ENCODE peak calls at places on chromosomes 7 and 10, in six cellular contexts. F, V, N, S, X and G are unnamed samples. For H3K9me3, the result is how much of the 10 kb centered on the place peaks cover.

GRCh38 chr7:98569606-98570337 is 47.3 kb upstream of the NPTX2 start:
- DNase-seq in X (no peak), F (no peak), S (no peak), N (no peak), V (no peak), G (no peak)

GRCh38 chr7:4830176-4830575 is 31.7 kb downstream of the PAPOLB start:
- DNase-seq in V (peak), N (peak), X (peak), S (peak), F (peak), G (peak)

GRCh38 chr10:58755688-58756087 is 243.0 kb downstream of the BICC1 start:
- DNase-seq in V (no peak), X (peak), N (no peak), F (peak), S (no peak), G (peak)

GRCh38 chr10:70125918-70126590 is 6.6 kb downstream of the AIFM2 start:
- DNase-seq in S (no peak), N (no peak), X (no peak), F (no peak), V (no peak), G (no peak)

GRCh38 chr7:89049043-89049442 is 253.5 kb upstream of the TEX47 start:
- DNase-seq in N (no peak), V (no peak), X (no peak), S (no peak), F (no peak), G (no peak)

GRCh38 chr7:27367179-27367929 is 124.8 kb downstream of the EVX1 start:
- DNase-seq in F (no peak), X (no peak), S (no peak), V (no peak), N (no peak), G (no peak)

GRCh38 chr10:119207713-119208552 is 562 bp downstream of the GRK5 start:
- DNase-seq in X (peak), F (peak), S (peak), N (peak), V (no peak), G (peak)

GRCh38 chr10:69403519-69403918 is 13.2 kb downstream of the TACR2 start:
- DNase-seq in F (no peak), V (no peak), X (no peak), S (no peak), N (no peak), G (peak)

GRCh38 chr10:70649526-70649925 is 22.8 kb upstream of the ADAMTS14 start:
- DNase-seq in F (peak), V (no peak), X (peak), S (no peak), N (no peak), G (peak)

GRCh38 chr7:82163586-82163985 is 280.0 kb downstream of the CACNA2D1 start:
- DNase-seq in X (no peak), V (no peak), N (no peak), S (no peak), F (no peak), G (no peak)

GRCh38 chr7:5232874-5233273 is 42.8 kb downstream of the WIPI2 start:
- DNase-seq in V (peak), F (no peak), N (no peak), X (no peak), S (no peak), G (no peak)

GRCh38 chr7:135428011-135428410 is 81.9 kb downstream of the CNOT4 start:
- DNase-seq in F (no peak), X (no peak), S (no peak), V (no peak), N (no peak), G (no peak)

GRCh38 chr10:106401161-106401560 is 763.3 kb downstream of the SORCS1 start:
- DNase-seq in X (no peak), S (no peak), V (no peak), N (no peak), F (no peak), G (peak)

GRCh38 chr7:151801291-151801690 is 75.6 kb downstream of the PRKAG2 start:
- DNase-seq in V (no peak), N (no peak), X (no peak), S (no peak), F (no peak), G (no peak)

GRCh38 chr10:120514035-120514620 is 57.1 kb downstream of the PLPP4 start:
- DNase-seq in F (peak), X (peak), N (peak), V (peak), S (peak), G (peak)

GRCh38 chr7:105719395-105719794 is 138.1 kb upstream of the EFCAB10 start:
- DNase-seq in S (no peak), F (no peak), N (no peak), X (peak), V (no peak), G (no peak)

GRCh38 chr7:147103224-147103623 is 986.6 kb downstream of the CNTNAP2 start:
- DNase-seq in N (no peak), X (no peak), F (no peak), S (no peak), V (no peak), G (no peak)

GRCh38 chr7:128763541-128763940 is 12.1 kb downstream of the OPN1SW start:
- DNase-seq in X (no peak), S (no peak), N (no peak), F (no peak), V (no peak), G (no peak)

GRCh38 chr10:70320751-70321150 is 36.9 kb upstream of the NPFFR1 start:
- DNase-seq in X (no peak), N (no peak), F (no peak), S (no peak), V (no peak), G (no peak)

DNA sequence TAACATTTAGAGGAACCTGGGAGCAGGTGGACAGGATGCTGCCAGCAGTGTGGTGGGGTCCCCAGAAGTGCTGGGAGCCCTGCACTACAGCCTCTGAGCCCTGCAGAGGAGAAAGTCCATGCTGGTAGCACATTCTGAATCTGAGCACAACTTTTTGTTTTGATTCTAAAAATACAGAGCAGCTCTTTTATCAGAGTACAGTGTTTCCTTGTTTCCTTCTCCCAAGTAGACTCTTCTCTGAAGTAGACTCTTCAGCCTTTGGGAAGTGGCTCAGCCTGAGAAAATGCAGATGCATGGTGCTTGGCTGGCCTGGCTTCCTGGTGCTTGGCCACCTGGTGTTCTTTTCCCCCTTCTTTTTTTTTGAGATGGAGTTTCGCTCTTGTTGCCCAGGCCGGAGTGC is 9.1 kb downstream of the ADCY1 start:
- DNase-seq in S (no peak), X (no peak), F (no peak), V (no peak), N (no peak), G (no peak)
- H4K91ac ChIP-seq in S (no peak), X (no peak), F (peak), V (no peak), N (peak), G (no peak)

GRCh38 chr10:4354382-4354812 is 471.6 kb upstream of the AKR1E2 start:
- DNase-seq in N (no peak), X (peak), F (peak), V (no peak), S (no peak), G (peak)
- H2AK5ac ChIP-seq in N (no peak), X (no peak), F (no peak), V (no peak), S (no peak), G (peak)

GRCh38 chr10:131438665-131439064 is 127.1 kb upstream of the TCERG1L start:
- DNase-seq in N (no peak), V (no peak), S (no peak), X (no peak), F (no peak), G (no peak)
- H3K9me3 ChIP-seq in N (under half), V (under half), S (under half), X (under half), F (under half), G (under half)

GRCh38 chr10:130196511-130197487 is 60.6 kb downstream of the GLRX3 start:
- DNase-seq in N (no peak), X (no peak), V (no peak), S (no peak), F (no peak), G (no peak)

GRCh38 chr10:130202984-130203617 is 66.9 kb downstream of the GLRX3 start:
- DNase-seq in F (no peak), X (no peak), V (no peak), N (no peak), S (no peak), G (no peak)

GRCh38 chr10:130203626-130204025 is 67.4 kb downstream of the GLRX3 start:
- DNase-seq in F (no peak), S (no peak), N (no peak), X (no peak), V (no peak), G (no peak)

GRCh38 chr10:130200156-130201042 is 64.2 kb downstream of the GLRX3 start:
- DNase-seq in S (no peak), N (no peak), F (no peak), V (no peak), X (no peak), G (no peak)

DNA sequence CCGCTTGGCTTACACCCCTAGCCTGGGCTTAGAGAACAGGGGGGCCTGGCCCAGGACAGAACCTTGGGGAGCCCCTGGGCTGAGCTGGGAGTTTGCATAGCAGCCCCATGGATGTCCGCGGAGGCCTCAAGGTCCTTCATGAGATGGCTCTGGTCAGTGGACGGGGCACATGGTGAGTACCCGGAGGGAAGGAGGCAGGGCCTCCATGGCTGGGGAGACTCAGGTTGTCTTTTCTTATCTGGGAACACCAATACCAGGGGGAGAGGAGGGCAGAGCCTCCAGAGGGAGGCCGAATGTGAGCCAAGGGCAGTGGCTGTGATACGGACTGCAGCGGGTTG is 64.8 kb downstream of the GLRX3 start:
- DNase-seq in S (no peak), F (no peak), V (no peak), X (no peak), N (no peak), G (no peak)
- H4K91ac ChIP-seq in S (no peak), F (no peak), V (no peak), X (no peak), N (no peak), G (no peak)

DNA sequence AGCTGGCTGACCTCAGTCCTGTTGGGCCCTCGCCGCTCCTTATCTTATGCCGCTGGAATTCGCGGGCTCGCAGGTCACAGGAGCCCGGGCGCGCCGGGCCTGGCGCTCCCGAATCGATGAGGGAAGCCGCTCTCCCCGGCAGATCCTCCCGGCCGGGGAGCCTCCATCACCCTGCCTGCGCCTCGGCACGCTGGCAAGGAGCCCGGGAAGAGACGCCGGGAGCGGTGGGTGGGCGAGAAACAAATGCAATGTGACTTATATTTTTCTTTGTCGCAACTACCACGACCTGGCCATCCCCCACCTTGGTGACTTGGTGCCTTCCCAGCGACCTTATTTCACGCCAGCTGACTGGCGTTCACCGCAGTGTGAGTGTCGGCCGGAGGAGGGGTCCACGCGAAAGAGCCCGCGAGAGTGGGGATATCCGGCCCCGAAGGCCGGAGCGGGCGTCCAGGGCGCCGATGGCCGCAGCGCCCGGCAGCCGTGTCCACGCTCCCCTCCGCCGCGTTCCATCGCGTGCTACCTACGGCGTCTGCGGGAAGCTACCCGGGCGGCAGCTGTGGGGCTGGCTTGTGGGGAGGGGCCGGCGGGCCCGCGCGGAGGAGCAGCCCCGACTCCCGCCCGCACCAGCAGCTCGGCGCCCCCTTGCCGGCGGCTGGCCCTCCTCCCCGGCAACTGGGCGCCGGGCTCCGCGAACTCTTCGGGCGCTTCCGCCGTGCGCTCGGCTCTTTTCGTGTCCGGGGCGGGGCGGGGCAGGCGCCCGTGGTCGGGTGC is 494 bp upstream of the BMPR1A start:
- DNase-seq in X (peak), N (peak), V (peak), F (peak), S (peak), G (peak)
- H2AK5ac ChIP-seq in X (peak), N (peak), V (no peak), F (no peak), S (peak), G (peak)

GRCh38 chr10:51918921-51919325 is 219.5 kb upstream of the CSTF2T start:
- DNase-seq in S (no peak), N (no peak), V (no peak), F (no peak), X (no peak), G (no peak)

GRCh38 chr10:51915031-51915542 is 215.7 kb upstream of the CSTF2T start:
- DNase-seq in S (no peak), F (no peak), V (peak), X (peak), N (no peak), G (no peak)

GRCh38 chr10:51924359-51924758 is 225.0 kb upstream of the CSTF2T start:
- DNase-seq in F (no peak), X (no peak), V (no peak), N (no peak), S (no peak), G (no peak)

GRCh38 chr10:51918451-51918850 is 219.1 kb upstream of the CSTF2T start:
- DNase-seq in F (no peak), V (no peak), S (no peak), N (no peak), X (peak), G (no peak)

GRCh38 chr10:51920672-51921071 is 221.3 kb upstream of the CSTF2T start:
- DNase-seq in V (no peak), S (no peak), X (no peak), N (no peak), F (no peak), G (no peak)
- H3K9me3 ChIP-seq in V (under half), S (under half), X (under half), N (under half), F (under half), G (under half)